ENCODE peak calls at places on chromosomes 7 and 10, in six cellular contexts. X is IMR-90, L is neuronal stem cell, M is H1, T is mesendoderm, W is H9. N is an unnamed sample.

GRCh38 chr7:107065929-107066247 is 21.4 kb downstream of the PRKAR2B start:
- DNase-seq in M (no peak), W (no peak), L (no peak), T (no peak), X (no peak), N (no peak)

GRCh38 chr10:86711957-86712708 is 43.8 kb downstream of the LDB3 start:
- DNase-seq in M (no peak), X (peak; percentile 25), W (peak; percentile 63), L (peak; percentile 38), T (peak; percentile 76), N (no peak)

GRCh38 chr7:728602-729001 is 1.5 kb upstream of the PRKAR1B start:
- DNase-seq in T (no peak), X (no peak), W (no peak), M (no peak), L (no peak), N (no peak)

GRCh38 chr7:139771001-139771956 is 6.5 kb downstream of the HIPK2 start:
- DNase-seq in W (no peak), L (no peak), X (peak; percentile 94), T (no peak), M (no peak), N (peak; percentile 91)

GRCh38 chr10:132608511-132609195 is 71.1 kb downstream of the INPP5A start:
- DNase-seq in T (no peak), W (no peak), L (no peak), X (no peak), M (no peak), N (no peak)

GRCh38 chr10:116170815-116171250 is 102.2 kb downstream of the GFRA1 start:
- DNase-seq in X (peak; percentile 26), M (no peak), L (peak; percentile 14), T (peak; percentile 28), W (no peak), N (peak; percentile 73)

GRCh38 chr7:23298141-23298851 is 843 bp upstream of the MALSU1 start:
- DNase-seq in L (no peak), M (no peak), X (peak; percentile 72), W (no peak), T (no peak), N (no peak)

GRCh38 chr10:112208292-112208691 is 24.7 kb upstream of the GPAM start:
- DNase-seq in X (peak; percentile 60), L (no peak), T (no peak), M (no peak), W (no peak), N (no peak)

GRCh38 chr7:27112960-27113949 is 10.8 kb upstream of the HOXA2 start:
- DNase-seq in L (no peak), T (peak; percentile 78), W (peak; percentile 76), X (peak; percentile 95), M (peak; percentile 78), N (peak; percentile 71)

GRCh38 chr7:139589474-139589873 is 66.0 kb downstream of the CLEC2L start:
- DNase-seq in L (no peak), M (no peak), W (no peak), X (peak; percentile 26), T (no peak), N (peak; percentile 13)

GRCh38 chr10:8702181-8702580 is 647.7 kb downstream of the GATA3 start:
- DNase-seq in T (no peak), X (no peak), L (no peak), W (no peak), M (no peak), N (no peak)

GRCh38 chr7:154677454-154677853 is 325.5 kb downstream of the PAXIP1 start:
- DNase-seq in L (no peak), W (no peak), X (no peak), M (no peak), T (no peak), N (no peak)

GRCh38 chr7:69773535-69774225 is 175.4 kb downstream of the AUTS2 start:
- DNase-seq in L (no peak), T (no peak), X (no peak), M (no peak), W (no peak), N (no peak)

GRCh38 chr10:126315471-126316177 is 72.7 kb downstream of the ADAM12 start:
- DNase-seq in L (no peak), X (peak; percentile 83), W (no peak), M (no peak), T (no peak), N (peak; percentile 75)

GRCh38 chr7:83550100-83550499 is 98.8 kb downstream of the SEMA3E start:
- DNase-seq in X (peak; percentile 74), L (no peak), T (no peak), M (no peak), W (no peak), N (peak; percentile 20)

GRCh38 chr7:116211006-116211912 is 920 bp downstream of the TES start:
- DNase-seq in T (peak; percentile 96), M (peak; percentile 61), L (peak; percentile 15), X (peak; percentile 91), W (peak; percentile 75), N (peak; percentile 93)

GRCh38 chr10:112919721-112920120 is 30.3 kb upstream of the TCF7L2 start:
- DNase-seq in M (no peak), T (peak; percentile 64), L (no peak), W (no peak), X (peak; percentile 87), N (peak; percentile 55)

GRCh38 chr7:137882261-137882668 is 35.5 kb upstream of the DGKI start:
- DNase-seq in L (no peak), X (peak; percentile 100), W (no peak), M (no peak), T (peak; percentile 79), N (peak; percentile 91)

GRCh38 chr10:47026301-47027107 is 115.3 kb downstream of the PTPN20 start:
- DNase-seq in T (no peak), M (peak; percentile 45), X (no peak), W (peak; percentile 25), L (no peak), N (no peak)

GRCh38 chr10:94361161-94361794 is 1.5 kb downstream of the NOC3L start:
- DNase-seq in T (no peak), X (no peak), M (no peak), L (no peak), W (no peak), N (peak; percentile 48)

GRCh38 chr7:2729893-2730716 is 42.1 kb downstream of the AMZ1 start:
- DNase-seq in T (no peak), L (no peak), X (peak; percentile 74), W (no peak), M (no peak), N (no peak)

GRCh38 chr10:74705361-74705980 is 120.9 kb upstream of the KAT6B start:
- DNase-seq in X (no peak), T (no peak), L (no peak), M (no peak), W (no peak), N (no peak)

GRCh38 chr10:103549349-103549685 is 55.8 kb downstream of the NEURL1 start:
- DNase-seq in X (no peak), T (no peak), W (peak; percentile 3), L (no peak), M (no peak), N (no peak)
- H3K4me1 ChIP-seq in X (no peaks in the 10 kb centered on the region), T (no peaks in the 10 kb centered on the region), W (no peaks in the 10 kb centered on the region), L (no peaks in the 10 kb centered on the region), M (peaks cover 3% of the 10 kb centered on the region), N (no peaks in the 10 kb centered on the region)

DNA sequence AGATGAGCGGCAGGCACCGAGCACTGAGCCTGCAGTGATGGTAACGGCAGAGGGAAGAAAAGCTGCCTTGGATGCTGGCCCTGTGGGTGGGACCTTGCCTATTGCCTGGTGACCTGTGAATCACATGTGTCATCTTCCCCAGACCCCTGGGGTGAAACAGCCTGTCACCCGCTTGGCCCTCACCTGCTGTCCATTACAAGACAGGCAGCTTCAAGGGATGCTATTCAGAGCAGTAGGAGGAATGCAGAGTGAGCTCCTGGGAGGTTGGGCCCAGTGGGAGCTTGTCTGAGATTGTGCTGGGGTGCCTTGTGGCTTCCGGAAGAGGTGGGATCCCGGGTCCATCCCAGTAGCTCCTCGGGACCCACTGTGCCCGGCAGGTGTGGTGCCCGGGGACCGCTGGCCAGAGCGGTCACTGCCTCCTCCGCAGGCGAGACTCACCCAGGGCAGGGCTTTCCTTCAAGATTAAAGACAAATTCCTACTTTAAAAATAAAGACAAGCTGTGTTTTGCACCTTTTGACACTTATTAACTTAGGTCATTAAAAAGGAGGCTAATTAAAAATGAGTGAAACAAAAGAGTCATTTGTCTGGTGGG is 440.2 kb upstream of the MKI67 start:
- DNase-seq in W (no peak), M (no peak), T (no peak), X (no peak), L (no peak), N (no peak)
- H2BK15ac ChIP-seq in W (no peak overlapping the region), M (no peak overlapping the region), T (no peak overlapping the region), X (no peak overlapping the region), L (no peak overlapping the region), N (no peak overlapping the region)

GRCh38 chr7:156778668-156779067 is 114.3 kb downstream of the LMBR1 start:
- DNase-seq in W (no peak), X (no peak), T (no peak), L (no peak), M (no peak), N (no peak)
- H3K4me1 ChIP-seq in W (no peaks in the 10 kb centered on the region), X (no peaks in the 10 kb centered on the region), T (no peaks in the 10 kb centered on the region), L (peaks cover 9% of the 10 kb centered on the region), M (no peaks in the 10 kb centered on the region), N (no peaks in the 10 kb centered on the region)

DNA sequence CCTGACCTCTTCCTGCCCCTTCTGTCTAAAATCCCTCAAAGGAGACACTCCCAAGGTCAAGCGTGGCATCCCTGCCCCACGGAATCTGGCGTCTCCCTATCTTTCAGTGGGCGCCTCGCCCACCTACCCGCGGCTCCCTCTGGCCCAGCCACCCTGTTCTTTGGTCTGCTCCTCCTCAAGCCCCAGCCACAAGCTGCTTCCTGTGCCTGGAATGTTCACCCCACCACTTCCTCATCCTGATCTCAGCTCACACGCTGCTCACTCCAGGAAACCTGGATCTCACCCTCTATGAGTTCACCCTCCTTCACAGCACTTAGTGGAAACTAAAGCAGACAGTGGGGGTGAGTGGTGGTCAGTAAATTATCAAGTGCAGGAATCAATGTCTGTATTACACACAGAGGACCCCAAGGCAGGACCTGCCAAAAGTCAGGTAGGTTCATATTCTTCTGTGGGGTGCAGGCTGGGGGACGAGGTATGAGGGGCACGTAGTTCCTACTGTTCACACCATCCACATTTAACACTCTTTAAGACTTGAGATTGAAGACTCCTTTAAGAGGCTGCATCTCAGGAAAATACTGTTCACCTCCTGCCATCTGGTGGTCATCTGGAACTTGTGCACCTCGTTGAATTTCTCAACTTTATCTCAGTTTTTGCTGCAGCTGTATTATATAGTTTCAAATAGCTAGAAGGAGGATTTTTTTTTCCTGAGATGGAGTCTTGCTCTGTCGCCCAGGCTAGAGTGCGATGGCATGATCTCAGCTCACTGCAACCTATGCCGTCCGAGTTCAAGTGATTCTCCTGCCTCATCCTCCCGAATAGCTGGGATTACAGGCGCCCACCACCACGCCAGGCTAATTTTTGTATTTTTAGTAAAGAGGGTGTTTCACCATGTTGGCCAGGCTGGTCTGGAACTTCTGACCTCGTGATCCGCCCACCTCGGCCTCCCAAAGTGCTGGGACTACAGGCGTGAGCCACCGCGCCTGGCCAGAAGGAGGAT is 166.6 kb downstream of the ARHGAP21 start:
- DNase-seq in X (peak; percentile 79), W (peak; percentile 45), M (no peak), L (peak; percentile 36), T (peak; percentile 74), N (peak; percentile 64)
- H2BK15ac ChIP-seq in X (no peak overlapping the region), W (no peak overlapping the region), M (no peak overlapping the region), L (no peak overlapping the region), T (no peak overlapping the region), N (no peak overlapping the region)

DNA sequence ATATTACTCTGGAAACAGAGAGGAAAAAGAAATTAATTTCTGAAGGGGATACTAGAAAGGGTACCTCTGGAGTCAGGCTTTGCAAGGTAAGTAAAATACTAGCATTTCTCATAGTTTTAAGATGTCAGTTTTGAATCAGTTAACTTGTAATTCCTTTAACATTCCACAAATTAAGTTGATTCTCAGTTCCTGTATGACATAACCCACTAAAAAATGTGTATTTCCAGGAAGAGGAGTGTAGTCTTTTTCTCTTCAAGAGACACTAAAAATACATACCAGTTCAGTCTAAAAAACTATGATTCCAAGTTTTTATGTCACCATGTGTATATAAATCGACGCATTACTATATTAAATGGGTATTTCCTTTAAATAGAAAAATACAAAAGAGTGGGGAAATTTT is 113.2 kb downstream of the CDK6 start:
- DNase-seq in X (peak; percentile 48), M (no peak), L (no peak), W (no peak), T (peak; percentile 33), N (peak; percentile 39)
- H3K4me1 ChIP-seq in X (peaks cover 9% of the 10 kb centered on the region), M (peaks cover 10% of the 10 kb centered on the region), L (peaks cover 4% of the 10 kb centered on the region), W (no peaks in the 10 kb centered on the region), T (peaks cover 4% of the 10 kb centered on the region), N (peaks cover 3% of the 10 kb centered on the region)

N was measured in mesenchymal stem cell.